ENCODE peak calls at places on chromosome 22, in nine cellular contexts. X is GM12878; Y is HCT116; P is Panc1; B is upper lobe of right lung; Z is CD4-positive, alpha-beta T cell; H is right cardiac atrium; R is right lobe of liver; L is HepG2. D is an unnamed sample. For H3K9me3, the result is how much of the 10 kb centered on the place peaks cover.

GRCh38 chr22:30941363-30941740 is 27.2 kb downstream of the MORC2 start:
- ATAC-seq in X (no peak), Y (no peak), P (no peak), B (no peak), Z (peak), H (no peak), R (no peak), L (no peak), D (no peak)

GRCh38 chr22:31537019-31537535 is 40.7 kb downstream of the SFI1 start:
- ATAC-seq in X (peak), Y (no peak), P (no peak), B (no peak), Z (peak), H (no peak), R (no peak), L (no peak), D (no peak)

GRCh38 chr22:31841029-31841827 is 87.4 kb downstream of the DEPDC5 start:
- ATAC-seq in X (no peak), Y (no peak), P (no peak), B (peak), Z (no peak), H (peak), R (peak), L (no peak), D (no peak)

GRCh38 chr22:22408731-22409696 is 99.5 kb downstream of the ZNF280B start:
- ATAC-seq in X (peak), Y (peak), P (peak), B (peak), Z (no peak), H (peak), R (peak), L (peak), D (no peak)

GRCh38 chr22:36435516-36436415 is 45.7 kb downstream of the TXN2 start:
- ATAC-seq in X (peak), Y (no peak), P (peak), B (peak), Z (peak), H (peak), R (peak), L (peak), D (peak)

GRCh38 chr22:28024422-28024888 is 105.4 kb upstream of the PITPNB start:
- ATAC-seq in X (no peak), Y (no peak), P (no peak), B (no peak), Z (no peak), H (no peak), R (no peak), L (no peak), D (no peak)

GRCh38 chr22:39818050-39818449 is 75.5 kb downstream of the ENTHD1 start:
- ATAC-seq in X (no peak), Y (no peak), P (no peak), B (no peak), Z (no peak), H (no peak), R (no peak), L (no peak), D (no peak)

GRCh38 chr22:28018461-28018927 is 99.4 kb upstream of the PITPNB start:
- ATAC-seq in X (no peak), Y (no peak), P (no peak), B (no peak), Z (no peak), H (no peak), R (no peak), L (no peak), D (no peak)

GRCh38 chr22:19687561-19688300 is 26.6 kb upstream of the SEPTIN5 start:
- ATAC-seq in X (no peak), Y (no peak), P (no peak), B (peak), Z (no peak), H (no peak), R (peak), L (no peak), D (peak)

GRCh38 chr22:37330200-37331033 is 48.1 kb downstream of the CYTH4 start:
- ATAC-seq in X (peak), Y (peak), P (peak), B (peak), Z (peak), H (no peak), R (no peak), L (peak), D (no peak)

GRCh38 chr22:36237462-36238347 is 1.6 kb downstream of the APOL2 start:
- ATAC-seq in X (peak), Y (no peak), P (no peak), B (peak), Z (no peak), H (no peak), R (peak), L (no peak), D (no peak)

GRCh38 chr22:23742505-23743264 is 8.2 kb downstream of the ZNF70 start:
- ATAC-seq in X (no peak), Y (no peak), P (no peak), B (peak), Z (no peak), H (peak), R (no peak), L (no peak), D (no peak)

GRCh38 chr22:37498289-37498909 is 12.2 kb upstream of the MFNG start:
- ATAC-seq in X (peak), Y (peak), P (no peak), B (peak), Z (peak), H (no peak), R (peak), L (peak), D (no peak)

GRCh38 chr22:42282252-42282942 is 11.9 kb upstream of the TCF20 start:
- ATAC-seq in X (no peak), Y (peak), P (peak), B (no peak), Z (no peak), H (no peak), R (peak), L (peak), D (no peak)

GRCh38 chr22:39908737-39909136 is 7.9 kb downstream of the GRAP2 start:
- ATAC-seq in X (peak), Y (no peak), P (no peak), B (peak), Z (peak), H (no peak), R (no peak), L (no peak), D (no peak)

GRCh38 chr22:19079691-19080090 is 42.5 kb downstream of the DGCR2 start:
- ATAC-seq in X (no peak), Y (no peak), P (no peak), B (no peak), Z (no peak), H (no peak), R (no peak), L (no peak), D (no peak)

GRCh38 chr22:44329179-44329796 is 16.5 kb upstream of the SHISAL1 start:
- ATAC-seq in X (peak), Y (no peak), P (no peak), B (peak), Z (no peak), H (no peak), R (no peak), L (no peak), D (no peak)

GRCh38 chr22:31284241-31284745 is 8.0 kb downstream of the PIK3IP1 start:
- ATAC-seq in X (no peak), Y (no peak), P (no peak), B (no peak), Z (no peak), H (no peak), R (no peak), L (peak), D (no peak)

GRCh38 chr22:38038890-38039812 is 18.1 kb upstream of the PICK1 start:
- ATAC-seq in X (no peak), Y (no peak), P (no peak), B (no peak), Z (no peak), H (no peak), R (no peak), L (no peak), D (no peak)

GRCh38 chr22:23786261-23786710 is 480 bp upstream of the SMARCB1 start:
- ATAC-seq in X (no peak), Y (no peak), P (no peak), B (no peak), Z (no peak), H (peak), R (peak), L (peak), D (no peak)

DNA sequence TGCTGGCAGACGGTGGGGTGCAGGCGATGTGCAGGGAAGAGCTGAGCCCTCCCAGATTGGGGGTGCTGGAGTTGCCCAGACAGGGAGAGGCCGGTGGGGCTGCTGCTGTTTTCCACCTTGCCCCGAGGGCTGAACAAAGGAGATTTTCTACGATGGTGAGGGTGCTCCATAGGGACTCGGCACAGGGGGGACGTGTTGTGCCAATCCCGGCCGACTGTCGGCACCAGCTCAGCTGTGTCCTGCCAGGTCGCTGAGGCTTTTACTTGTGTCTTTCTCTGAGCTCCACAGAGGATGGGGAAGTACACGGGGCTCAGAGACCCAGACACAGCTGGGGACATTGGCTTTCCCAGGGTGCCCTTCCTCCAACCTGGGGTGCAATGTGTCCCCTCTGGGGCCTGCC is 816.8 kb downstream of the BRD1 start:
- ATAC-seq in X (no peak), Y (no peak), P (no peak), B (no peak), Z (no peak), H (no peak), R (no peak), L (no peak), D (no peak)
- H3K9me3 ChIP-seq in X (under half), Y (under half), P (under half), B (under half), Z (under half), H (under half), R (under half), L (under half), D (under half)

GRCh38 chr22:49272546-49273125 is 555.0 kb downstream of the BRD1 start:
- ATAC-seq in X (no peak), Y (no peak), P (no peak), B (no peak), Z (no peak), H (no peak), R (no peak), L (no peak), D (no peak)
- H3K9me3 ChIP-seq in X (under half), Y (under half), P (under half), B (under half), Z (under half), H (under half), R (under half), L (under half), D (under half)

GRCh38 chr22:47369431-47370015 is 607.1 kb downstream of the TBC1D22A start:
- ATAC-seq in X (no peak), Y (no peak), P (no peak), B (no peak), Z (no peak), H (no peak), R (no peak), L (no peak), D (no peak)
- H3K9me3 ChIP-seq in X (under half), Y (under half), P (under half), B (under half), Z (under half), H (under half), R (under half), L (under half), D (under half)

GRCh38 chr22:48704335-48704734 is 1123.3 kb downstream of the BRD1 start:
- ATAC-seq in X (no peak), Y (no peak), P (no peak), B (no peak), Z (no peak), H (no peak), R (no peak), L (no peak), D (no peak)
- H3K9me3 ChIP-seq in X (under half), Y (under half), P (under half), B (under half), Z (under half), H (under half), R (under half), L (under half), D (under half)

GRCh38 chr22:16563555-16564520 is 28.8 kb downstream of the CCT8L2 start:
- ATAC-seq in X (no peak), Y (no peak), P (no peak), B (no peak), Z (no peak), H (no peak), R (no peak), L (no peak), D (no peak)
- H3K9me3 ChIP-seq in X (under half), Y (under half), P (under half), B (under half), Z (under half), H (under half), R (under half), L (under half), D (under half)

DNA sequence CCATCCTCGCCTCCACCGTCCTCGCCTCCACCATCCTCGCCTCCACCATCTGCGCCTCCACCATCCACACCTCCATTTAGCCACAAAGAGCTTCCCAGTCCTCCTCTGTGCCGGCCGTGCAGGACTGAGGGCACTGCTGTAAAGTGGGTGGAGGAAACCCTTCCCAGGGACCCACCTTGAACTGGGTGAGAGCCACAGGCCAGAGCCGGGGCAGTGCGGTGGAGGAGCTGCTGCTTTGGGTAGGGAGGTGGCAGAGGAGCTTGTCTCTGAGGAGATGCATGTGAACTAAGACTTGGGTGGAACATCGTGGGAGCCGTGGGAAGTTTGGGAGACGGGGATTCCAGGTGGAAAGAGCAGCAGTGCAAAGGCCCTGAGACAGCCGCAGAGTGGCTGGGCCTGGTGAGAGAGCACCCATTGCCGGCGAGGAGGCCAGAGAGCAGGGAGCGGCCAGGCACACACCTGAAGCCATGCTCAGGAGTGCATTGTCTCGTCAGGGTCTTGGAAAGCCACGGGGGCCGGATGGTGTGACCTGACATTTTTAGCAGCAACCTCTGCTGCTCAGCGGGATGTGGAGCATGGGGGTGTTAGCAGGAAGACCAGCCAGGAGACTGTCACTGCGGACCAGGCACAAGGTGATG is 145.2 kb downstream of the TBC1D22A start:
- ATAC-seq in X (no peak), Y (no peak), P (no peak), B (no peak), Z (no peak), H (no peak), R (no peak), L (no peak), D (no peak)
- H3K9me3 ChIP-seq in X (under half), Y (under half), P (under half), B (under half), Z (under half), H (under half), R (under half), L (under half), D (under half)